ENCODE peak calls at places on chromosome 2, in eight cellular contexts. One of them, this sample, is unnamed.

GRCh38 chr2:217393585-217394032 is 533.7 kb upstream of the TNP1 start:
- DNase-seq in occipital lobe: no peak
- DNase-seq in IMR-90: peak; percentile 96
- DNase-seq in fibroblast of lung: peak; percentile 97
- DNase-seq in caudate nucleus: no peak
- DNase-seq in iris pigment epithelial cell: peak; percentile 54
- DNase-seq in endothelial cell: no peak
- DNase-seq in AG04450: peak; percentile 95
- DNase-seq in this sample: peak; percentile 67

GRCh38 chr2:28268386-28268785 is 124.3 kb upstream of the FOSL2 start:
- DNase-seq in occipital lobe: no peak
- DNase-seq in IMR-90: no peak
- DNase-seq in fibroblast of lung: peak; percentile 53
- DNase-seq in caudate nucleus: no peak
- DNase-seq in iris pigment epithelial cell: peak; percentile 58
- DNase-seq in endothelial cell: no peak
- DNase-seq in AG04450: no peak
- DNase-seq in this sample: no peak

GRCh38 chr2:88159955-88160415 is 10.2 kb upstream of the THNSL2 start:
- DNase-seq in occipital lobe: peak; percentile 43
- DNase-seq in IMR-90: peak; percentile 67
- DNase-seq in fibroblast of lung: peak; percentile 45
- DNase-seq in caudate nucleus: no peak
- DNase-seq in iris pigment epithelial cell: peak; percentile 61
- DNase-seq in endothelial cell: peak; percentile 58
- DNase-seq in AG04450: peak; percentile 30
- DNase-seq in this sample: no peak

GRCh38 chr2:151350579-151351195 is 6.7 kb upstream of the TNFAIP6 start:
- DNase-seq in occipital lobe: no peak
- DNase-seq in IMR-90: no peak
- DNase-seq in fibroblast of lung: peak; percentile 65
- DNase-seq in caudate nucleus: no peak
- DNase-seq in iris pigment epithelial cell: peak; percentile 20
- DNase-seq in endothelial cell: no peak
- DNase-seq in AG04450: no peak
- DNase-seq in this sample: no peak

GRCh38 chr2:7794916-7795315 is 877.7 kb downstream of the RNF144A start:
- DNase-seq in occipital lobe: no peak
- DNase-seq in IMR-90: no peak
- DNase-seq in fibroblast of lung: peak; percentile 11
- DNase-seq in caudate nucleus: no peak
- DNase-seq in iris pigment epithelial cell: no peak
- DNase-seq in endothelial cell: no peak
- DNase-seq in AG04450: no peak
- DNase-seq in this sample: no peak

GRCh38 chr2:11430729-11431128 is 35.2 kb downstream of the E2F6 start:
- DNase-seq in occipital lobe: no peak
- DNase-seq in IMR-90: no peak
- DNase-seq in fibroblast of lung: no peak
- DNase-seq in caudate nucleus: no peak
- DNase-seq in iris pigment epithelial cell: no peak
- DNase-seq in endothelial cell: no peak
- DNase-seq in AG04450: no peak
- DNase-seq in this sample: no peak

GRCh38 chr2:38723173-38723572 is 28.0 kb downstream of the SRSF7 start:
- DNase-seq in occipital lobe: no peak
- DNase-seq in IMR-90: no peak
- DNase-seq in fibroblast of lung: no peak
- DNase-seq in caudate nucleus: no peak
- DNase-seq in iris pigment epithelial cell: no peak
- DNase-seq in endothelial cell: no peak
- DNase-seq in AG04450: no peak
- DNase-seq in this sample: peak; percentile 17

GRCh38 chr2:43745457-43745856 is 28.4 kb upstream of the DYNC2LI1 start:
- DNase-seq in occipital lobe: no peak
- DNase-seq in IMR-90: peak; percentile 71
- DNase-seq in fibroblast of lung: peak; percentile 91
- DNase-seq in caudate nucleus: no peak
- DNase-seq in iris pigment epithelial cell: peak; percentile 53
- DNase-seq in endothelial cell: no peak
- DNase-seq in AG04450: peak; percentile 21
- DNase-seq in this sample: no peak

GRCh38 chr2:74502720-74503505 is 3.5 kb upstream of the LBX2 start:
- DNase-seq in occipital lobe: no peak
- DNase-seq in IMR-90: peak; percentile 84
- DNase-seq in fibroblast of lung: peak; percentile 81
- DNase-seq in caudate nucleus: no peak
- DNase-seq in iris pigment epithelial cell: peak; percentile 88
- DNase-seq in endothelial cell: peak; percentile 53
- DNase-seq in AG04450: peak; percentile 58
- DNase-seq in this sample: peak; percentile 35

GRCh38 chr2:43127208-43127940 is 99.0 kb downstream of the ZFP36L2 start:
- DNase-seq in occipital lobe: no peak
- DNase-seq in IMR-90: no peak
- DNase-seq in fibroblast of lung: no peak
- DNase-seq in caudate nucleus: no peak
- DNase-seq in iris pigment epithelial cell: peak; percentile 37
- DNase-seq in endothelial cell: peak; percentile 60
- DNase-seq in AG04450: no peak
- DNase-seq in this sample: no peak

GRCh38 chr2:63649829-63650228 is 61.1 kb downstream of the MDH1 start:
- DNase-seq in occipital lobe: no peak
- DNase-seq in IMR-90: no peak
- DNase-seq in fibroblast of lung: no peak
- DNase-seq in caudate nucleus: no peak
- DNase-seq in iris pigment epithelial cell: no peak
- DNase-seq in endothelial cell: no peak
- DNase-seq in AG04450: no peak
- DNase-seq in this sample: peak; percentile 67

GRCh38 chr2:172429351-172429968 is 2.1 kb downstream of the ITGA6 start:
- DNase-seq in occipital lobe: no peak
- DNase-seq in IMR-90: peak; percentile 31
- DNase-seq in fibroblast of lung: peak; percentile 20
- DNase-seq in caudate nucleus: no peak
- DNase-seq in iris pigment epithelial cell: peak; percentile 23
- DNase-seq in endothelial cell: no peak
- DNase-seq in AG04450: no peak
- DNase-seq in this sample: no peak

GRCh38 chr2:53896864-53897263 is 37.1 kb upstream of the GPR75 start:
- DNase-seq in occipital lobe: no peak
- DNase-seq in IMR-90: peak; percentile 77
- DNase-seq in fibroblast of lung: peak; percentile 66
- DNase-seq in caudate nucleus: no peak
- DNase-seq in iris pigment epithelial cell: peak; percentile 74
- DNase-seq in endothelial cell: no peak
- DNase-seq in AG04450: peak; percentile 6
- DNase-seq in this sample: peak; percentile 31

GRCh38 chr2:102764083-102764482 is 2.3 kb downstream of the TMEM182 start:
- DNase-seq in occipital lobe: no peak
- DNase-seq in IMR-90: peak; percentile 20
- DNase-seq in fibroblast of lung: no peak
- DNase-seq in caudate nucleus: no peak
- DNase-seq in iris pigment epithelial cell: peak; percentile 53
- DNase-seq in endothelial cell: no peak
- DNase-seq in AG04450: no peak
- DNase-seq in this sample: no peak

GRCh38 chr2:196166876-196167275 is 4.5 kb downstream of the STK17B start:
- DNase-seq in occipital lobe: no peak
- DNase-seq in IMR-90: peak; percentile 87
- DNase-seq in fibroblast of lung: peak; percentile 90
- DNase-seq in caudate nucleus: no peak
- DNase-seq in iris pigment epithelial cell: peak; percentile 93
- DNase-seq in endothelial cell: no peak
- DNase-seq in AG04450: peak; percentile 51
- DNase-seq in this sample: peak; percentile 47

GRCh38 chr2:20728114-20728758 is 61.3 kb downstream of the GDF7 start:
- DNase-seq in occipital lobe: no peak
- DNase-seq in IMR-90: peak; percentile 33
- DNase-seq in fibroblast of lung: peak; percentile 77
- DNase-seq in caudate nucleus: no peak
- DNase-seq in iris pigment epithelial cell: peak; percentile 56
- DNase-seq in endothelial cell: peak; percentile 14
- DNase-seq in AG04450: no peak
- DNase-seq in this sample: no peak

GRCh38 chr2:239581352-239581901 is 180.6 kb upstream of the HDAC4 start:
- DNase-seq in occipital lobe: no peak
- DNase-seq in IMR-90: no peak
- DNase-seq in fibroblast of lung: no peak
- DNase-seq in caudate nucleus: no peak
- DNase-seq in iris pigment epithelial cell: no peak
- DNase-seq in endothelial cell: no peak
- DNase-seq in AG04450: no peak
- DNase-seq in this sample: no peak

GRCh38 chr2:222024934-222025890 is 273.6 kb downstream of the PAX3 start:
- DNase-seq in occipital lobe: no peak
- DNase-seq in IMR-90: peak; percentile 42
- DNase-seq in fibroblast of lung: peak; percentile 53
- DNase-seq in caudate nucleus: no peak
- DNase-seq in iris pigment epithelial cell: peak; percentile 60
- DNase-seq in endothelial cell: peak; percentile 14
- DNase-seq in AG04450: no peak
- DNase-seq in this sample: no peak

GRCh38 chr2:126244937-126245336 is 411.0 kb upstream of the GYPC start:
- DNase-seq in occipital lobe: no peak
- DNase-seq in IMR-90: no peak
- DNase-seq in fibroblast of lung: no peak
- DNase-seq in caudate nucleus: no peak
- DNase-seq in iris pigment epithelial cell: peak; percentile 2
- DNase-seq in endothelial cell: peak; percentile 74
- DNase-seq in AG04450: no peak
- DNase-seq in this sample: no peak

GRCh38 chr2:174157048-174157447 is 91.3 kb downstream of the OLA1 start:
- DNase-seq in occipital lobe: no peak
- DNase-seq in IMR-90: no peak
- DNase-seq in fibroblast of lung: no peak
- DNase-seq in caudate nucleus: no peak
- DNase-seq in iris pigment epithelial cell: no peak
- DNase-seq in endothelial cell: no peak
- DNase-seq in AG04450: no peak
- DNase-seq in this sample: no peak

GRCh38 chr2:44930274-44930826 is 11.2 kb upstream of the SIX3 start:
- DNase-seq in occipital lobe: no peak
- DNase-seq in IMR-90: no peak
- DNase-seq in fibroblast of lung: no peak
- DNase-seq in caudate nucleus: no peak
- DNase-seq in iris pigment epithelial cell: no peak
- DNase-seq in endothelial cell: no peak
- DNase-seq in AG04450: no peak
- DNase-seq in this sample: no peak

GRCh38 chr2:36380624-36381481 is 25.3 kb downstream of the CRIM1 start:
- DNase-seq in occipital lobe: no peak
- DNase-seq in IMR-90: no peak
- DNase-seq in fibroblast of lung: no peak
- DNase-seq in caudate nucleus: no peak
- DNase-seq in iris pigment epithelial cell: no peak
- DNase-seq in endothelial cell: peak; percentile 68
- DNase-seq in AG04450: no peak
- DNase-seq in this sample: no peak

GRCh38 chr2:27316655-27317412 is 6.1 kb downstream of the MPV17 start:
- DNase-seq in occipital lobe: peak; percentile 18
- DNase-seq in IMR-90: no peak
- DNase-seq in fibroblast of lung: no peak
- DNase-seq in caudate nucleus: peak; percentile 27
- DNase-seq in iris pigment epithelial cell: no peak
- DNase-seq in endothelial cell: no peak
- DNase-seq in AG04450: no peak
- DNase-seq in this sample: no peak

GRCh38 chr2:191218292-191218898 is 26.8 kb upstream of the MYO1B start:
- DNase-seq in occipital lobe: no peak
- DNase-seq in IMR-90: peak; percentile 92
- DNase-seq in fibroblast of lung: peak; percentile 83
- DNase-seq in caudate nucleus: no peak
- DNase-seq in iris pigment epithelial cell: peak; percentile 85
- DNase-seq in endothelial cell: peak; percentile 72
- DNase-seq in AG04450: peak; percentile 80
- DNase-seq in this sample: peak; percentile 55

GRCh38 chr2:119697290-119698013 is 18.5 kb downstream of the TMEM177 start:
- DNase-seq in occipital lobe: no peak
- DNase-seq in IMR-90: no peak
- DNase-seq in fibroblast of lung: no peak
- DNase-seq in caudate nucleus: no peak
- DNase-seq in iris pigment epithelial cell: no peak
- DNase-seq in endothelial cell: no peak
- DNase-seq in AG04450: no peak
- DNase-seq in this sample: no peak

GRCh38 chr2:36339819-36340218 is 15.8 kb upstream of the CRIM1 start:
- DNase-seq in occipital lobe: no peak
- DNase-seq in IMR-90: peak; percentile 55
- DNase-seq in fibroblast of lung: peak; percentile 86
- DNase-seq in caudate nucleus: no peak
- DNase-seq in iris pigment epithelial cell: peak; percentile 82
- DNase-seq in endothelial cell: no peak
- DNase-seq in AG04450: no peak
- DNase-seq in this sample: no peak

GRCh38 chr2:60429681-60430080 is 123.8 kb downstream of the BCL11A start:
- DNase-seq in occipital lobe: no peak
- DNase-seq in IMR-90: no peak
- DNase-seq in fibroblast of lung: no peak
- DNase-seq in caudate nucleus: no peak
- DNase-seq in iris pigment epithelial cell: no peak
- DNase-seq in endothelial cell: no peak
- DNase-seq in AG04450: no peak
- DNase-seq in this sample: no peak

GRCh38 chr2:237310515-237311114 is 103.3 kb downstream of the COL6A3 start:
- DNase-seq in occipital lobe: no peak
- DNase-seq in IMR-90: peak; percentile 77
- DNase-seq in fibroblast of lung: peak; percentile 57
- DNase-seq in caudate nucleus: no peak
- DNase-seq in iris pigment epithelial cell: no peak
- DNase-seq in endothelial cell: no peak
- DNase-seq in AG04450: no peak
- DNase-seq in this sample: no peak

GRCh38 chr2:49224426-49225010 is 70.2 kb upstream of the FSHR start:
- DNase-seq in occipital lobe: no peak
- DNase-seq in IMR-90: no peak
- DNase-seq in fibroblast of lung: peak; percentile 3
- DNase-seq in caudate nucleus: no peak
- DNase-seq in iris pigment epithelial cell: no peak
- DNase-seq in endothelial cell: no peak
- DNase-seq in AG04450: no peak
- DNase-seq in this sample: no peak

GRCh38 chr2:217858519-217859466 is 144.0 kb downstream of the TNS1 start:
- DNase-seq in occipital lobe: peak; percentile 80
- DNase-seq in IMR-90: peak; percentile 96
- DNase-seq in fibroblast of lung: peak; percentile 82
- DNase-seq in caudate nucleus: peak; percentile 17
- DNase-seq in iris pigment epithelial cell: peak; percentile 83
- DNase-seq in endothelial cell: no peak
- DNase-seq in AG04450: peak; percentile 76
- DNase-seq in this sample: peak; percentile 97

GRCh38 chr2:58762176-58762781 is 521.2 kb upstream of the FANCL start:
- DNase-seq in occipital lobe: peak; percentile 25
- DNase-seq in IMR-90: peak; percentile 28
- DNase-seq in fibroblast of lung: peak; percentile 61
- DNase-seq in caudate nucleus: no peak
- DNase-seq in iris pigment epithelial cell: peak; percentile 63
- DNase-seq in endothelial cell: peak; percentile 74
- DNase-seq in AG04450: peak; percentile 4
- DNase-seq in this sample: peak; percentile 4

GRCh38 chr2:69789762-69790600 is 39.5 kb upstream of the GMCL1 start:
- DNase-seq in occipital lobe: no peak
- DNase-seq in IMR-90: peak; percentile 39
- DNase-seq in fibroblast of lung: peak; percentile 66
- DNase-seq in caudate nucleus: no peak
- DNase-seq in iris pigment epithelial cell: no peak
- DNase-seq in endothelial cell: no peak
- DNase-seq in AG04450: no peak
- DNase-seq in this sample: no peak

GRCh38 chr2:223474893-223475292 is 127.3 kb downstream of the SCG2 start:
- DNase-seq in occipital lobe: no peak
- DNase-seq in IMR-90: no peak
- DNase-seq in fibroblast of lung: no peak
- DNase-seq in caudate nucleus: no peak
- DNase-seq in iris pigment epithelial cell: no peak
- DNase-seq in endothelial cell: no peak
- DNase-seq in AG04450: no peak
- DNase-seq in this sample: no peak

GRCh38 chr2:237723613-237724012 is 75.0 kb upstream of the RBM44 start:
- DNase-seq in occipital lobe: no peak
- DNase-seq in IMR-90: peak; percentile 57
- DNase-seq in fibroblast of lung: peak; percentile 65
- DNase-seq in caudate nucleus: no peak
- DNase-seq in iris pigment epithelial cell: peak; percentile 64
- DNase-seq in endothelial cell: no peak
- DNase-seq in AG04450: no peak
- DNase-seq in this sample: no peak

This sample was measured in skeletal muscle cell.